ENCODE peak calls at places on chromosomes 13 and 19, in nine cellular contexts. One of them, this sample, is unnamed.

GRCh38 chr19:7926021-7926726 is at the start of gene CTXN1:
- DNase-seq in D721Med: peak
- DNase-seq in thoracic aorta: no peak
- DNase-seq in left ventricle myocardium inferior: peak
- DNase-seq in NCI-H187: peak
- DNase-seq in left colon: peak
- DNase-seq in stimulated activated CD8-positive, alpha-beta memory T cell treated with anti-CD3 and anti-CD28 coated beads, Interleukin-12 subunit alpha, Interleukin-12 subunit beta, amount 100 ng/mL, for 1 hour: peak
- DNase-seq in AG08396: peak
- DNase-seq in RKO: peak
- DNase-seq in this sample: peak

GRCh38 chr13:81770868-81771505 is 1430.1 kb upstream of the SPRY2 start:
- DNase-seq in D721Med: no peak
- DNase-seq in thoracic aorta: no peak
- DNase-seq in left ventricle myocardium inferior: no peak
- DNase-seq in NCI-H187: no peak
- DNase-seq in left colon: no peak
- DNase-seq in stimulated activated CD8-positive, alpha-beta memory T cell treated with anti-CD3 and anti-CD28 coated beads, Interleukin-12 subunit alpha, Interleukin-12 subunit beta, amount 100 ng/mL, for 1 hour: no peak
- DNase-seq in AG08396: no peak
- DNase-seq in RKO: no peak
- DNase-seq in this sample: no peak

GRCh38 chr13:63435668-63436275 is 2020.1 kb upstream of the PCDH20 start:
- DNase-seq in D721Med: no peak
- DNase-seq in thoracic aorta: no peak
- DNase-seq in left ventricle myocardium inferior: no peak
- DNase-seq in NCI-H187: no peak
- DNase-seq in left colon: no peak
- DNase-seq in stimulated activated CD8-positive, alpha-beta memory T cell treated with anti-CD3 and anti-CD28 coated beads, Interleukin-12 subunit alpha, Interleukin-12 subunit beta, amount 100 ng/mL, for 1 hour: no peak
- DNase-seq in AG08396: no peak
- DNase-seq in RKO: peak
- DNase-seq in this sample: peak

GRCh38 chr19:42038675-42039074 is 31.3 kb downstream of the GRIK5 start:
- DNase-seq in D721Med: no peak
- DNase-seq in thoracic aorta: no peak
- DNase-seq in left ventricle myocardium inferior: peak
- DNase-seq in NCI-H187: peak
- DNase-seq in left colon: no peak
- DNase-seq in stimulated activated CD8-positive, alpha-beta memory T cell treated with anti-CD3 and anti-CD28 coated beads, Interleukin-12 subunit alpha, Interleukin-12 subunit beta, amount 100 ng/mL, for 1 hour: no peak
- DNase-seq in AG08396: no peak
- DNase-seq in RKO: no peak
- DNase-seq in this sample: no peak

GRCh38 chr13:47241446-47241845 is 344.6 kb upstream of the HTR2A start:
- DNase-seq in D721Med: no peak
- DNase-seq in thoracic aorta: no peak
- DNase-seq in left ventricle myocardium inferior: no peak
- DNase-seq in NCI-H187: no peak
- DNase-seq in left colon: no peak
- DNase-seq in stimulated activated CD8-positive, alpha-beta memory T cell treated with anti-CD3 and anti-CD28 coated beads, Interleukin-12 subunit alpha, Interleukin-12 subunit beta, amount 100 ng/mL, for 1 hour: no peak
- DNase-seq in AG08396: no peak
- DNase-seq in RKO: no peak
- DNase-seq in this sample: no peak

GRCh38 chr13:57627663-57628062 is 3.9 kb upstream of the PCDH17 start:
- DNase-seq in D721Med: no peak
- DNase-seq in thoracic aorta: no peak
- DNase-seq in left ventricle myocardium inferior: no peak
- DNase-seq in NCI-H187: peak
- DNase-seq in left colon: no peak
- DNase-seq in stimulated activated CD8-positive, alpha-beta memory T cell treated with anti-CD3 and anti-CD28 coated beads, Interleukin-12 subunit alpha, Interleukin-12 subunit beta, amount 100 ng/mL, for 1 hour: no peak
- DNase-seq in AG08396: peak
- DNase-seq in RKO: peak
- DNase-seq in this sample: peak

GRCh38 chr19:7393459-7393858 is 44.7 kb downstream of the ARHGEF18 start:
- DNase-seq in D721Med: no peak
- DNase-seq in thoracic aorta: no peak
- DNase-seq in left ventricle myocardium inferior: no peak
- DNase-seq in NCI-H187: no peak
- DNase-seq in left colon: no peak
- DNase-seq in stimulated activated CD8-positive, alpha-beta memory T cell treated with anti-CD3 and anti-CD28 coated beads, Interleukin-12 subunit alpha, Interleukin-12 subunit beta, amount 100 ng/mL, for 1 hour: no peak
- DNase-seq in AG08396: no peak
- DNase-seq in RKO: no peak
- DNase-seq in this sample: no peak

GRCh38 chr13:110361365-110361911 is 54.4 kb downstream of the COL4A2 start:
- DNase-seq in D721Med: no peak
- DNase-seq in thoracic aorta: peak
- DNase-seq in left ventricle myocardium inferior: peak
- DNase-seq in NCI-H187: no peak
- DNase-seq in left colon: peak
- DNase-seq in stimulated activated CD8-positive, alpha-beta memory T cell treated with anti-CD3 and anti-CD28 coated beads, Interleukin-12 subunit alpha, Interleukin-12 subunit beta, amount 100 ng/mL, for 1 hour: no peak
- DNase-seq in AG08396: peak
- DNase-seq in RKO: no peak
- DNase-seq in this sample: no peak

GRCh38 chr13:73421310-73421912 is 362.6 kb downstream of the KLF5 start:
- DNase-seq in D721Med: no peak
- DNase-seq in thoracic aorta: no peak
- DNase-seq in left ventricle myocardium inferior: no peak
- DNase-seq in NCI-H187: no peak
- DNase-seq in left colon: no peak
- DNase-seq in stimulated activated CD8-positive, alpha-beta memory T cell treated with anti-CD3 and anti-CD28 coated beads, Interleukin-12 subunit alpha, Interleukin-12 subunit beta, amount 100 ng/mL, for 1 hour: no peak
- DNase-seq in AG08396: no peak
- DNase-seq in RKO: peak
- DNase-seq in this sample: no peak

GRCh38 chr19:31283701-31284100 is 65.5 kb downstream of the TSHZ3 start:
- DNase-seq in D721Med: no peak
- DNase-seq in thoracic aorta: no peak
- DNase-seq in left ventricle myocardium inferior: no peak
- DNase-seq in NCI-H187: no peak
- DNase-seq in left colon: no peak
- DNase-seq in stimulated activated CD8-positive, alpha-beta memory T cell treated with anti-CD3 and anti-CD28 coated beads, Interleukin-12 subunit alpha, Interleukin-12 subunit beta, amount 100 ng/mL, for 1 hour: no peak
- DNase-seq in AG08396: no peak
- DNase-seq in RKO: no peak
- DNase-seq in this sample: no peak

This sample was measured in ACHN.